ENCODE peak calls at places on chromosome 4, in four cellular contexts. One of them, this sample, is unnamed.

GRCh38 chr4:175070444-175070843 is 152.3 kb downstream of the ADAM29 start:
- DNase-seq in tibial artery: no peak
- DNase-seq in upper lobe of left lung: no peak
- DNase-seq in kidney: no peak
- DNase-seq in this sample: no peak

GRCh38 chr4:101355767-101356702 is 8.7 kb upstream of the PPP3CA start:
- DNase-seq in tibial artery: no peak
- DNase-seq in upper lobe of left lung: no peak
- DNase-seq in kidney: no peak
- DNase-seq in this sample: no peak

GRCh38 chr4:48445704-48446103 is 37.4 kb upstream of the SLC10A4 start:
- DNase-seq in tibial artery: no peak
- DNase-seq in upper lobe of left lung: no peak
- DNase-seq in kidney: no peak
- DNase-seq in this sample: no peak

GRCh38 chr4:103150677-103151076 is 47.5 kb downstream of the CENPE start:
- DNase-seq in tibial artery: no peak
- DNase-seq in upper lobe of left lung: no peak
- DNase-seq in kidney: no peak
- DNase-seq in this sample: no peak

GRCh38 chr4:19739101-19739651 is 512.5 kb upstream of the SLIT2 start:
- DNase-seq in tibial artery: no peak
- DNase-seq in upper lobe of left lung: peak; percentile 24
- DNase-seq in kidney: no peak
- DNase-seq in this sample: no peak

GRCh38 chr4:155530290-155530689 is 136.4 kb upstream of the GUCY1A1 start:
- DNase-seq in tibial artery: no peak
- DNase-seq in upper lobe of left lung: no peak
- DNase-seq in kidney: no peak
- DNase-seq in this sample: no peak

GRCh38 chr4:7904942-7905341 is 34.7 kb downstream of the AFAP1 start:
- DNase-seq in tibial artery: no peak
- DNase-seq in upper lobe of left lung: no peak
- DNase-seq in kidney: no peak
- DNase-seq in this sample: no peak

GRCh38 chr4:83855044-83855443 is 319.1 kb downstream of the GPAT3 start:
- DNase-seq in tibial artery: no peak
- DNase-seq in upper lobe of left lung: no peak
- DNase-seq in kidney: no peak
- DNase-seq in this sample: no peak

GRCh38 chr4:14168919-14169318 is 541.4 kb upstream of the BOD1L1 start:
- DNase-seq in tibial artery: no peak
- DNase-seq in upper lobe of left lung: peak; percentile 40
- DNase-seq in kidney: no peak
- DNase-seq in this sample: peak; percentile 72

GRCh38 chr4:41814565-41814964 is 66.0 kb upstream of the PHOX2B start:
- DNase-seq in tibial artery: no peak
- DNase-seq in upper lobe of left lung: no peak
- DNase-seq in kidney: no peak
- DNase-seq in this sample: no peak

GRCh38 chr4:145933134-145933533 is 5.5 kb downstream of the ZNF827 start:
- DNase-seq in tibial artery: no peak
- DNase-seq in upper lobe of left lung: no peak
- DNase-seq in kidney: no peak
- DNase-seq in this sample: no peak

GRCh38 chr4:8504279-8505007 is 63.9 kb downstream of the TRMT44 start:
- DNase-seq in tibial artery: no peak
- DNase-seq in upper lobe of left lung: no peak
- DNase-seq in kidney: no peak
- DNase-seq in this sample: no peak

GRCh38 chr4:42489095-42489494 is 91.8 kb downstream of the SHISA3 start:
- DNase-seq in tibial artery: no peak
- DNase-seq in upper lobe of left lung: no peak
- DNase-seq in kidney: no peak
- DNase-seq in this sample: no peak

GRCh38 chr4:113355550-113356371 is 306.3 kb downstream of the ANK2 start:
- DNase-seq in tibial artery: no peak
- DNase-seq in upper lobe of left lung: peak; percentile 21
- DNase-seq in kidney: peak; percentile 55
- DNase-seq in this sample: no peak

GRCh38 chr4:113148925-113149324 is 99.5 kb downstream of the ANK2 start:
- DNase-seq in tibial artery: no peak
- DNase-seq in upper lobe of left lung: no peak
- DNase-seq in kidney: no peak
- DNase-seq in this sample: no peak

GRCh38 chr4:70399319-70399718 is 1.6 kb downstream of the OPRPN start:
- DNase-seq in tibial artery: no peak
- DNase-seq in upper lobe of left lung: no peak
- DNase-seq in kidney: no peak
- DNase-seq in this sample: no peak

GRCh38 chr4:74449571-74450297 is 4.8 kb downstream of the AREG start:
- DNase-seq in tibial artery: no peak
- DNase-seq in upper lobe of left lung: no peak
- DNase-seq in kidney: no peak
- DNase-seq in this sample: no peak

GRCh38 chr4:183801460-183802168 is 103.5 kb upstream of the STOX2 start:
- DNase-seq in tibial artery: no peak
- DNase-seq in upper lobe of left lung: peak; percentile 84
- DNase-seq in kidney: no peak
- DNase-seq in this sample: no peak

GRCh38 chr4:114780205-114780604 is 181.6 kb downstream of the UGT8 start:
- DNase-seq in tibial artery: no peak
- DNase-seq in upper lobe of left lung: no peak
- DNase-seq in kidney: no peak
- DNase-seq in this sample: no peak

GRCh38 chr4:175339100-175339707 is 421.0 kb downstream of the ADAM29 start:
- DNase-seq in tibial artery: no peak
- DNase-seq in upper lobe of left lung: no peak
- DNase-seq in kidney: no peak
- DNase-seq in this sample: no peak

GRCh38 chr4:168398188-168398587 is 79.6 kb upstream of the DDX60 start:
- DNase-seq in tibial artery: no peak
- DNase-seq in upper lobe of left lung: no peak
- DNase-seq in kidney: no peak
- DNase-seq in this sample: no peak

GRCh38 chr4:168398589-168398988 is 80.0 kb upstream of the DDX60 start:
- DNase-seq in tibial artery: no peak
- DNase-seq in upper lobe of left lung: no peak
- DNase-seq in kidney: no peak
- DNase-seq in this sample: no peak

GRCh38 chr4:168394556-168394955 is 76.0 kb upstream of the DDX60 start:
- DNase-seq in tibial artery: no peak
- DNase-seq in upper lobe of left lung: no peak
- DNase-seq in kidney: no peak
- DNase-seq in this sample: no peak

DNA sequence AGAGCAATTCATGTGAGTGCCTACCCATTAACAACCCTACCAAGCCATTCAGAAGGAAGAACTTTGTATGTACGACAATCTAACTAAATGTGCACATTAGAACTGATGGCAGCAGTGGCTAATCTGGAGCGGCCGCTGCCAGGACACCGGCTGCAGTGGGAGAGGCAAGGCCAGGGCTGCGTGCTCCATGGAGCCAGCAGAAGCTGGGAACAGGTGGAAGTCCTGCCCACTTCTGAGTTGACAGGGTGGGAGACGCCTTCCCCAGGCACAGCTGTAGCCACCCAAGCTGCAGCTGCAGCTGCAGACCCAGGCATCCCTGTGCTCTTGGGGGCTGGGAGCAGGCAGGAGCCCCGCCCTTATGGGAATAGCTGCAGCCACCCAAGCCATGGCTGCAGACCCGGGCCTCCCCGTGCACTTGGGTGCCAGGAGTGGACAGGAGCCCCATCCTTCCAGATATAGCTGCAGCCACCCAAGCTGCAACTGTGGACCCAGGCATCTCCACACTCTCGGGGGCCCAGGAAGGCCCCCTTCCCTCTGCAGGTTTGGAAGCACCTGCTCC is 79.1 kb upstream of the DDX60 start:
- DNase-seq in tibial artery: no peak
- DNase-seq in upper lobe of left lung: no peak
- DNase-seq in kidney: no peak
- DNase-seq in this sample: no peak
- TF ChIP-seq CTCF in tibial artery: no peak
- TF ChIP-seq CTCF in upper lobe of left lung: no peak
- TF ChIP-seq CTCF in kidney: no peak
- TF ChIP-seq CTCF in this sample: no peak

DNA sequence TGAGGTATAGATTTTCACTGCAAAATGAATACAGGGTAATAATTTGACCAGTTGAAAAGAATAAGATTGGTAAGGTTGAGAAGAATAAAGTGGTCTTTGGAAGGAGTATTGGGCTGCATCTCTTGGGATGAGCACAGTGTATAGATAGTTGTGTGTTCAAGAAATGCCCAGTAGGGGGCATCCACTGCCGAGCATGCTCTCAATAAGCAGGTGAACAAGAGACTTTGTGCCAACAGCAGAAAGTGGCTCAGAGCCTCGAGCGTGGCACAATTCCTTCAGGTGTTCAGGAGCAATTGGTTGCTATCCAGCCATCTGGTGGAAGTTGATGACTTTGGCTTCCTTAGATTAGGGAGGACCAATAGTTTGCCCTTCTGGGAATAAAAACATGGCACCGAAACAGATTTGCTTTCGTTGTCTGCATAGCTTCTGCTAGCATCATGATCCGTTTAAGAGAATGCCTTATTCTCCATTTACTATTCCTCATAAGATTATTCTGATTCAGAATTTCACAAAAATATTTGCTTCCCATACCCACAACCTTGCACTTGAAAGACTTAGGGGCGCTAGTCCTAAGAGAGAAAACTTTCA is 258.1 kb upstream of the NEIL3 start:
- DNase-seq in tibial artery: no peak
- DNase-seq in upper lobe of left lung: no peak
- DNase-seq in kidney: no peak
- DNase-seq in this sample: no peak
- TF ChIP-seq CTCF in tibial artery: no peak
- TF ChIP-seq CTCF in upper lobe of left lung: no peak
- TF ChIP-seq CTCF in kidney: peak; percentile 32
- TF ChIP-seq CTCF in this sample: peak; percentile 61

DNA sequence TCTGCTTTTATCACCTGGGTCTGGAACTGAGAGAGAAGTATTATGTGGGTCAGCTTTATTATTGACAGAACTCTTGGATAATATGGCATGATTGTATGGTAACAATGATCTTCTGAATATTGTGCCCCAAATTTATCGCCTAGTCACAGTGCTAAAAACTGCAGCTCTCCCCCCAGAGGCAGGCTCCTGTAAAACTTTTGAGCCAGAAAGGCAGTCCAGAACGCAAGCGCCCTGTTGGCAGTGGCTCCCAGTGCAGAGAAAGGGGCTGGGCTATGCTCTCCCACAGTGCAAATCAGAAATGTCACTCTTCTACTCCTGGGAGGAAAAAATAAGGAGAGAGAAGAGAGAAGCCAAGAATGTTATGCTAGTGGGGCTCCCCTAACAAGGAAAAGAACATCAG is 50.5 kb downstream of the HELT start:
- DNase-seq in tibial artery: no peak
- DNase-seq in upper lobe of left lung: no peak
- DNase-seq in kidney: no peak
- DNase-seq in this sample: no peak
- TF ChIP-seq CTCF in tibial artery: no peak
- TF ChIP-seq CTCF in upper lobe of left lung: no peak
- TF ChIP-seq CTCF in kidney: no peak
- TF ChIP-seq CTCF in this sample: no peak

GRCh38 chr4:26407466-26407865 is 82.8 kb downstream of the CCKAR start:
- DNase-seq in tibial artery: no peak
- DNase-seq in upper lobe of left lung: no peak
- DNase-seq in kidney: no peak
- DNase-seq in this sample: no peak

GRCh38 chr4:26406346-26406975 is 83.8 kb downstream of the CCKAR start:
- DNase-seq in tibial artery: no peak
- DNase-seq in upper lobe of left lung: no peak
- DNase-seq in kidney: no peak
- DNase-seq in this sample: no peak

GRCh38 chr4:26400140-26400539 is 79.3 kb downstream of the RBPJ start:
- DNase-seq in tibial artery: no peak
- DNase-seq in upper lobe of left lung: no peak
- DNase-seq in kidney: no peak
- DNase-seq in this sample: no peak

GRCh38 chr4:26402458-26402857 is 81.6 kb downstream of the RBPJ start:
- DNase-seq in tibial artery: no peak
- DNase-seq in upper lobe of left lung: no peak
- DNase-seq in kidney: no peak
- DNase-seq in this sample: no peak

GRCh38 chr4:26404597-26405323 is 83.9 kb downstream of the RBPJ start:
- DNase-seq in tibial artery: no peak
- DNase-seq in upper lobe of left lung: no peak
- DNase-seq in kidney: no peak
- DNase-seq in this sample: no peak
- TF ChIP-seq CTCF in tibial artery: no peak
- TF ChIP-seq CTCF in upper lobe of left lung: no peak
- TF ChIP-seq CTCF in kidney: no peak
- TF ChIP-seq CTCF in this sample: no peak

GRCh38 chr4:110953191-110953590 is 330.3 kb upstream of the PITX2 start:
- DNase-seq in tibial artery: no peak
- DNase-seq in upper lobe of left lung: no peak
- DNase-seq in kidney: no peak
- DNase-seq in this sample: no peak

GRCh38 chr4:110950721-110951120 is 327.8 kb upstream of the PITX2 start:
- DNase-seq in tibial artery: no peak
- DNase-seq in upper lobe of left lung: no peak
- DNase-seq in kidney: no peak
- DNase-seq in this sample: no peak

GRCh38 chr4:110955748-110956147 is 332.9 kb upstream of the PITX2 start:
- DNase-seq in tibial artery: no peak
- DNase-seq in upper lobe of left lung: no peak
- DNase-seq in kidney: no peak
- DNase-seq in this sample: no peak

GRCh38 chr4:110949516-110949915 is 326.6 kb upstream of the PITX2 start:
- DNase-seq in tibial artery: no peak
- DNase-seq in upper lobe of left lung: no peak
- DNase-seq in kidney: no peak
- DNase-seq in this sample: no peak

GRCh38 chr4:110953898-110954297 is 331.0 kb upstream of the PITX2 start:
- DNase-seq in tibial artery: no peak
- DNase-seq in upper lobe of left lung: no peak
- DNase-seq in kidney: no peak
- DNase-seq in this sample: no peak
- TF ChIP-seq CTCF in tibial artery: no peak
- TF ChIP-seq CTCF in upper lobe of left lung: no peak
- TF ChIP-seq CTCF in kidney: no peak
- TF ChIP-seq CTCF in this sample: no peak

GRCh38 chr4:10461091-10461849 is 4.0 kb upstream of the ZNF518B start:
- DNase-seq in tibial artery: peak; percentile 64
- DNase-seq in upper lobe of left lung: peak; percentile 68
- DNase-seq in kidney: peak; percentile 67
- DNase-seq in this sample: no peak
- TF ChIP-seq CTCF in tibial artery: peak; percentile 76
- TF ChIP-seq CTCF in upper lobe of left lung: peak; percentile 95
- TF ChIP-seq CTCF in kidney: peak; percentile 87
- TF ChIP-seq CTCF in this sample: peak; percentile 98

This sample was measured in CD14-positive monocyte.